ENCODE peak calls at places on chromosome 1, in eight cellular contexts. One of them, this sample, is unnamed.

GRCh38 chr1:172997941-172998361 is 52.8 kb downstream of the TNFSF18 start:
- DNase-seq in CD8-positive, alpha-beta T cell: no peak
- DNase-seq in tibial nerve: no peak
- DNase-seq in pancreas: no peak
- DNase-seq in IMR-90: peak; percentile 54
- DNase-seq in suprapubic skin: no peak
- DNase-seq in endothelial cell of umbilical vein: no peak
- DNase-seq in MM.1S: no peak
- DNase-seq in this sample: no peak

GRCh38 chr1:111658622-111659021 is 39.0 kb downstream of the RAP1A start:
- DNase-seq in tibial nerve: no peak
- DNase-seq in MM.1S: no peak
- DNase-seq in IMR-90: no peak
- DNase-seq in pancreas: no peak
- DNase-seq in endothelial cell of umbilical vein: no peak
- DNase-seq in CD8-positive, alpha-beta T cell: no peak
- DNase-seq in suprapubic skin: no peak
- DNase-seq in this sample: no peak

GRCh38 chr1:205681364-205681763 is 1.1 kb upstream of the SLC45A3 start:
- DNase-seq in suprapubic skin: no peak
- DNase-seq in tibial nerve: no peak
- DNase-seq in CD8-positive, alpha-beta T cell: no peak
- DNase-seq in endothelial cell of umbilical vein: no peak
- DNase-seq in IMR-90: no peak
- DNase-seq in MM.1S: no peak
- DNase-seq in pancreas: no peak
- DNase-seq in this sample: no peak

GRCh38 chr1:220787069-220787614 is 429 bp downstream of the MTARC1 start:
- DNase-seq in IMR-90: no peak
- DNase-seq in pancreas: peak; percentile 67
- DNase-seq in tibial nerve: no peak
- DNase-seq in MM.1S: peak; percentile 50
- DNase-seq in endothelial cell of umbilical vein: no peak
- DNase-seq in suprapubic skin: no peak
- DNase-seq in CD8-positive, alpha-beta T cell: no peak
- DNase-seq in this sample: no peak

GRCh38 chr1:94335950-94336349 is 82.2 kb upstream of the ABCD3 start:
- DNase-seq in CD8-positive, alpha-beta T cell: no peak
- DNase-seq in pancreas: peak; percentile 41
- DNase-seq in tibial nerve: peak; percentile 90
- DNase-seq in IMR-90: peak; percentile 95
- DNase-seq in endothelial cell of umbilical vein: peak; percentile 94
- DNase-seq in MM.1S: peak; percentile 57
- DNase-seq in suprapubic skin: peak; percentile 83
- DNase-seq in this sample: peak; percentile 88

GRCh38 chr1:109793089-109793485 is 29.4 kb upstream of the EPS8L3 start:
- DNase-seq in tibial nerve: no peak
- DNase-seq in endothelial cell of umbilical vein: peak; percentile 15
- DNase-seq in pancreas: no peak
- DNase-seq in IMR-90: no peak
- DNase-seq in MM.1S: no peak
- DNase-seq in suprapubic skin: peak; percentile 65
- DNase-seq in CD8-positive, alpha-beta T cell: no peak
- DNase-seq in this sample: no peak

GRCh38 chr1:160622885-160623633 is 23.8 kb downstream of the SLAMF1 start:
- DNase-seq in suprapubic skin: no peak
- DNase-seq in IMR-90: no peak
- DNase-seq in tibial nerve: no peak
- DNase-seq in MM.1S: peak; percentile 73
- DNase-seq in pancreas: no peak
- DNase-seq in endothelial cell of umbilical vein: no peak
- DNase-seq in CD8-positive, alpha-beta T cell: no peak
- DNase-seq in this sample: no peak

GRCh38 chr1:20059847-20060246 is 10.1 kb upstream of the PLA2G5 start:
- DNase-seq in tibial nerve: no peak
- DNase-seq in endothelial cell of umbilical vein: no peak
- DNase-seq in pancreas: no peak
- DNase-seq in IMR-90: no peak
- DNase-seq in CD8-positive, alpha-beta T cell: no peak
- DNase-seq in MM.1S: no peak
- DNase-seq in suprapubic skin: no peak
- DNase-seq in this sample: no peak

GRCh38 chr1:73943270-73943669 is 254.7 kb downstream of the LRRIQ3 start:
- DNase-seq in CD8-positive, alpha-beta T cell: no peak
- DNase-seq in suprapubic skin: no peak
- DNase-seq in tibial nerve: no peak
- DNase-seq in IMR-90: no peak
- DNase-seq in MM.1S: no peak
- DNase-seq in pancreas: no peak
- DNase-seq in endothelial cell of umbilical vein: no peak
- DNase-seq in this sample: no peak

GRCh38 chr1:98340511-98340910 is 321.0 kb upstream of the SNX7 start:
- DNase-seq in tibial nerve: no peak
- DNase-seq in endothelial cell of umbilical vein: no peak
- DNase-seq in IMR-90: peak; percentile 80
- DNase-seq in MM.1S: no peak
- DNase-seq in pancreas: no peak
- DNase-seq in CD8-positive, alpha-beta T cell: no peak
- DNase-seq in suprapubic skin: no peak
- DNase-seq in this sample: peak; percentile 38

GRCh38 chr1:22709227-22709626 is 1.4 kb upstream of the EPHB2 start:
- DNase-seq in tibial nerve: no peak
- DNase-seq in IMR-90: no peak
- DNase-seq in endothelial cell of umbilical vein: no peak
- DNase-seq in suprapubic skin: no peak
- DNase-seq in MM.1S: no peak
- DNase-seq in CD8-positive, alpha-beta T cell: no peak
- DNase-seq in pancreas: no peak
- DNase-seq in this sample: no peak

GRCh38 chr1:175075572-175076568 is 8.2 kb downstream of the TNN start:
- DNase-seq in pancreas: no peak
- DNase-seq in CD8-positive, alpha-beta T cell: no peak
- DNase-seq in tibial nerve: no peak
- DNase-seq in MM.1S: no peak
- DNase-seq in IMR-90: peak; percentile 16
- DNase-seq in suprapubic skin: no peak
- DNase-seq in endothelial cell of umbilical vein: no peak
- DNase-seq in this sample: peak; percentile 38

GRCh38 chr1:43058545-43059360 is 100.1 kb upstream of the SLC2A1 start:
- DNase-seq in tibial nerve: no peak
- DNase-seq in MM.1S: no peak
- DNase-seq in pancreas: no peak
- DNase-seq in CD8-positive, alpha-beta T cell: no peak
- DNase-seq in endothelial cell of umbilical vein: peak; percentile 7
- DNase-seq in suprapubic skin: no peak
- DNase-seq in IMR-90: peak; percentile 68
- DNase-seq in this sample: no peak

GRCh38 chr1:165481820-165482532 is 37.0 kb upstream of the RXRG start:
- DNase-seq in suprapubic skin: no peak
- DNase-seq in endothelial cell of umbilical vein: peak; percentile 26
- DNase-seq in pancreas: no peak
- DNase-seq in IMR-90: peak; percentile 84
- DNase-seq in tibial nerve: peak; percentile 42
- DNase-seq in MM.1S: peak; percentile 39
- DNase-seq in CD8-positive, alpha-beta T cell: no peak
- DNase-seq in this sample: peak; percentile 81

GRCh38 chr1:46203738-46204405 is 738 bp downstream of the LURAP1 start:
- DNase-seq in MM.1S: no peak
- DNase-seq in endothelial cell of umbilical vein: peak; percentile 7
- DNase-seq in suprapubic skin: no peak
- DNase-seq in pancreas: no peak
- DNase-seq in tibial nerve: no peak
- DNase-seq in CD8-positive, alpha-beta T cell: no peak
- DNase-seq in IMR-90: no peak
- DNase-seq in this sample: no peak

GRCh38 chr1:24541711-24542346 is 14.1 kb upstream of the NCMAP start:
- DNase-seq in MM.1S: no peak
- DNase-seq in pancreas: peak; percentile 46
- DNase-seq in endothelial cell of umbilical vein: no peak
- DNase-seq in IMR-90: no peak
- DNase-seq in CD8-positive, alpha-beta T cell: no peak
- DNase-seq in tibial nerve: no peak
- DNase-seq in suprapubic skin: no peak
- DNase-seq in this sample: no peak

GRCh38 chr1:171191992-171192391 is 6.9 kb downstream of the FMO2 start:
- DNase-seq in MM.1S: no peak
- DNase-seq in pancreas: no peak
- DNase-seq in suprapubic skin: no peak
- DNase-seq in endothelial cell of umbilical vein: no peak
- DNase-seq in CD8-positive, alpha-beta T cell: no peak
- DNase-seq in IMR-90: no peak
- DNase-seq in tibial nerve: no peak
- DNase-seq in this sample: no peak

GRCh38 chr1:70449049-70449448 is 38.0 kb downstream of the CTH start:
- DNase-seq in tibial nerve: no peak
- DNase-seq in suprapubic skin: no peak
- DNase-seq in IMR-90: no peak
- DNase-seq in endothelial cell of umbilical vein: no peak
- DNase-seq in pancreas: no peak
- DNase-seq in MM.1S: no peak
- DNase-seq in CD8-positive, alpha-beta T cell: no peak
- DNase-seq in this sample: no peak
- H3K4me3 ChIP-seq in tibial nerve: no peak overlapping the region
- H3K4me3 ChIP-seq in suprapubic skin: no peak overlapping the region
- H3K4me3 ChIP-seq in IMR-90: no peak overlapping the region
- H3K4me3 ChIP-seq in endothelial cell of umbilical vein: no peak overlapping the region
- H3K4me3 ChIP-seq in pancreas: no peak overlapping the region
- H3K4me3 ChIP-seq in MM.1S: no peak overlapping the region
- H3K4me3 ChIP-seq in CD8-positive, alpha-beta T cell: no peak overlapping the region
- H3K4me3 ChIP-seq in this sample: no peak overlapping the region

GRCh38 chr1:147641695-147642592 is 28.4 kb downstream of the ACP6 start:
- DNase-seq in CD8-positive, alpha-beta T cell: peak; percentile 45
- DNase-seq in suprapubic skin: no peak
- DNase-seq in pancreas: no peak
- DNase-seq in tibial nerve: peak; percentile 60
- DNase-seq in endothelial cell of umbilical vein: peak; percentile 56
- DNase-seq in MM.1S: peak; percentile 80
- DNase-seq in IMR-90: peak; percentile 42
- DNase-seq in this sample: peak; percentile 41
- H3K27ac ChIP-seq in CD8-positive, alpha-beta T cell: no peak overlapping the region
- H3K27ac ChIP-seq in suprapubic skin: no peak overlapping the region
- H3K27ac ChIP-seq in pancreas: no peak overlapping the region
- H3K27ac ChIP-seq in tibial nerve: no peak overlapping the region
- H3K27ac ChIP-seq in endothelial cell of umbilical vein: no peak overlapping the region
- H3K27ac ChIP-seq in MM.1S: no peak overlapping the region
- H3K27ac ChIP-seq in IMR-90: no peak overlapping the region
- H3K27ac ChIP-seq in this sample: no peak overlapping the region

DNA sequence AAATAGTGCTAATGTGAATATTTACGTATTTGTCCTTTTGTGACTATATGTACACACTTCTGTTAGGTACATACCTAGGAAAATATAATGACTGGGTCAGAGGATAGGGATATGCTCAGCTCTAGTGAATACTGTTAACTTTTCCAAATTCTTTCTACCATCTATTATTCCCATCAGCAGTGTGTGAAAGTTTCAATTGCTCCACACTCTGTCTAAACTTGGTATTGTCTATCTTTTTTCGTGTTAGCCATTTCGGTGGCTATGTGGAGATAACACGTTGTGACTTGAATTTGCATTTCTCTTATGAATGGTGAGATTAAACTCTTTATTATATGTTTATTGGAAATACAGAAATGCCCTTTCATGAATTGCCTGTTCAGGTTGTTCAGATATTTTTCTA is 22.7 kb upstream of the LELP1 start:
- DNase-seq in suprapubic skin: no peak
- DNase-seq in IMR-90: no peak
- DNase-seq in CD8-positive, alpha-beta T cell: no peak
- DNase-seq in tibial nerve: no peak
- DNase-seq in endothelial cell of umbilical vein: no peak
- DNase-seq in pancreas: no peak
- DNase-seq in MM.1S: no peak
- DNase-seq in this sample: no peak
- TF ChIP-seq CTCF in suprapubic skin: no peak
- TF ChIP-seq CTCF in IMR-90: no peak
- TF ChIP-seq CTCF in CD8-positive, alpha-beta T cell: no peak
- TF ChIP-seq CTCF in tibial nerve: no peak
- TF ChIP-seq CTCF in endothelial cell of umbilical vein: no peak
- TF ChIP-seq CTCF in pancreas: no peak
- TF ChIP-seq CTCF in MM.1S: no peak
- TF ChIP-seq CTCF in this sample: no peak

DNA sequence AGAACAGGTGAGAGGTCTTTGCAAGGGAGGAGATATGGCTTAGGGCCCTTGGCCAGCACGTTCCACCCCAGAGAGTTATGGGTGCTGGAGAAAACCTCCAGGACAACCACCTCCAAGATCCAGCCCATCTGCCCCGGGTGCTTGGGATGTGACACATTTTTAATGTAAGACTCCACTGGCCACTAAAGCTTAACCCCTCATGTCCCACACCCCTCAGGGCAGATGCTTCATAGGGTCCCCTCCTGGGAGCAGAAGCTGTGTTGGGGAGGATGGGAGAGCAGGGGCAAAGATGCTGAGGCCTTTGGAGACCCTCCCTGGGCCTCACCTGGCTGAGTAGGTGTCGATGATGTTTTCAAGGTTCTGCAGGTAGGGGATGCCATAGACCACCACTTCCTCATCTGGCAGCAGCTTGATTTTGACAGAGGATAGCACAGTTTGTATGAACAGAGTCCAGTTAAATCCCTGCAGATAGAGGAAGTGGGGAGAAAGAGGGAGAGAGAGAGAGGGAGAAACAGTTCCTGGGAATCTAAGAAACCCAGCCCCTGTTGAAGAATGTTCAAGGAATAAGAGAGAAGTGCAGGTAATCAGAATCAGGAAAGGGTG is 11.9 kb downstream of the PRXL2B start:
- DNase-seq in CD8-positive, alpha-beta T cell: no peak
- DNase-seq in endothelial cell of umbilical vein: no peak
- DNase-seq in IMR-90: no peak
- DNase-seq in suprapubic skin: no peak
- DNase-seq in MM.1S: no peak
- DNase-seq in tibial nerve: no peak
- DNase-seq in pancreas: no peak
- DNase-seq in this sample: no peak
- H3K4me3 ChIP-seq in CD8-positive, alpha-beta T cell: no peak overlapping the region
- H3K4me3 ChIP-seq in endothelial cell of umbilical vein: no peak overlapping the region
- H3K4me3 ChIP-seq in IMR-90: no peak overlapping the region
- H3K4me3 ChIP-seq in suprapubic skin: no peak overlapping the region
- H3K4me3 ChIP-seq in MM.1S: no peak overlapping the region
- H3K4me3 ChIP-seq in tibial nerve: no peak overlapping the region
- H3K4me3 ChIP-seq in pancreas: no peak overlapping the region
- H3K4me3 ChIP-seq in this sample: no peak overlapping the region

This sample was measured in brain microvascular endothelial cell.